ENCODE peak calls at places on chromosome 14, in four cellular contexts. Z is foreskin fibroblast, L is PC-9, Q is mucosa of descending colon. N is an unnamed sample.

GRCh38 chr14:20343855-20344205 is 395 bp downstream of the PARP2 start:
- DNase-seq in Z (peak; percentile 55), L (no peak), Q (no peak), N (no peak)

GRCh38 chr14:73785834-73786631 is 65.6 kb upstream of the PTGR2 start:
- DNase-seq in Z (peak; percentile 97), L (peak; percentile 85), Q (peak; percentile 87), N (no peak)

GRCh38 chr14:24351517-24351916 is 11.7 kb upstream of the RIPK3 start:
- DNase-seq in Z (peak; percentile 85), L (peak; percentile 45), Q (no peak), N (no peak)

GRCh38 chr14:30322819-30323218 is 236.1 kb upstream of the G2E3 start:
- DNase-seq in Z (no peak), L (no peak), Q (no peak), N (no peak)

GRCh38 chr14:21347201-21347600 is 36.6 kb downstream of the SUPT16H start:
- DNase-seq in Z (peak; percentile 7), L (no peak), Q (no peak), N (no peak)

GRCh38 chr14:22882529-22883190 is 362 bp upstream of the REM2 start:
- DNase-seq in Z (peak; percentile 70), L (peak; percentile 36), Q (no peak), N (no peak)

GRCh38 chr14:93171366-93171765 is 13.3 kb downstream of the MOAP1 start:
- DNase-seq in Z (no peak), L (peak; percentile 78), Q (no peak), N (no peak)

GRCh38 chr14:44162197-44162596 is 344.9 kb downstream of the FSCB start:
- DNase-seq in Z (no peak), L (no peak), Q (no peak), N (no peak)

GRCh38 chr14:94193776-94194175 is 19.7 kb downstream of the PPP4R4 start:
- DNase-seq in Z (no peak), L (no peak), Q (no peak), N (no peak)

DNA sequence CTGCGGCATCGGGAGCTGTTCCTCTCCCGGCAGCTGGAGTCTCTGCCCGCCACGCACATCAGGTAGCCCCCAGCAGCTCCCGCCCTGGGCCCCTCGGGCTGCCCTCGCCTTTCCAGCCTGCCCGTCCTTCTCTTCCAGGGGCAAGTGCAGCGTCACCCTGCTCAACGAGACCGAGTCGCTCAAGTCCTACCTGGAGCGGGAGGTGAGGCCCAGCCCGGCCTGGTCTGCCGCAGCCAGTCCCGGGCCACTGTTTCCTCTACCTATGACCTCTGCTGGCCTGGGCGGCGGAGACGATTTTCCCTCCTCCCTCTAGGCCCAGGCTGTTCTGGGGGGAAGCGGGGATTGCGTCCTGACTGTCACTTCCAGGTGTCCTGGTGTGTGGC is 24.5 kb upstream of the CRIP2 start:
- DNase-seq in Z (no peak), L (no peak), Q (peak; percentile 35), N (no peak)
- H3K4me3 ChIP-seq in Z (no peak overlapping the region), L (no peak overlapping the region), Q (no peak overlapping the region), N (no peak overlapping the region)

DNA sequence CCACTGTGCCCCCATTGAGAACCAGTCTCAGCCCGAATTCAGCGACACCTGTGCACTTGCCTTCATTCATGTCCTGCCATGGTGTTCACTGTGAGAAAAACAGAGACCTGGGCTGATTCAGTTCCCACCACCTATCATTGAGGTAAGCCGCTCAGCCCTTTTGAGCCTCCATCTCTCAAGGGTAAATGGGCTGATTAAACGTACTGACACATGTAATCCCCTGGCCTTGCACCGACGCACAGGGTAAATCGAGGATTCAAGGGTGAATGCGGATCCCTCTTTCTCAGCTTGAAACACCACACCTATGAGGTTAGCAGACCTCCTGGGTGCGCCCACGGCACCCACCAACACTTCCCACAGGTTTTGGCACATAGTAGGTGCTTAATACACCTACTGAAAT is 69.7 kb downstream of the C14orf132 start:
- DNase-seq in Z (no peak), L (no peak), Q (no peak), N (no peak)
- H3K4me3 ChIP-seq in Z (no peak overlapping the region), L (no peak overlapping the region), Q (no peak overlapping the region), N (no peak overlapping the region)

GRCh38 chr14:42944284-42944683 is 1337.6 kb downstream of the LRFN5 start:
- DNase-seq in Z (peak; percentile 28), L (no peak), Q (no peak), N (no peak)
- H3K4me3 ChIP-seq in Z (no peak overlapping the region), L (no peak overlapping the region), Q (no peak overlapping the region), N (no peak overlapping the region)

GRCh38 chr14:67411820-67412421 is at the start of gene PLEK2:
- DNase-seq in Z (peak; percentile 60), L (peak; percentile 82), Q (peak; percentile 90), N (no peak)
- H3K4me3 ChIP-seq in Z (peak within 1 kb of the TSS; percentile 53), L (peak within 1 kb of the TSS; percentile 68), Q (peak within 1 kb of the TSS; percentile 17), N (no peak within 1 kb of the TSS)

DNA sequence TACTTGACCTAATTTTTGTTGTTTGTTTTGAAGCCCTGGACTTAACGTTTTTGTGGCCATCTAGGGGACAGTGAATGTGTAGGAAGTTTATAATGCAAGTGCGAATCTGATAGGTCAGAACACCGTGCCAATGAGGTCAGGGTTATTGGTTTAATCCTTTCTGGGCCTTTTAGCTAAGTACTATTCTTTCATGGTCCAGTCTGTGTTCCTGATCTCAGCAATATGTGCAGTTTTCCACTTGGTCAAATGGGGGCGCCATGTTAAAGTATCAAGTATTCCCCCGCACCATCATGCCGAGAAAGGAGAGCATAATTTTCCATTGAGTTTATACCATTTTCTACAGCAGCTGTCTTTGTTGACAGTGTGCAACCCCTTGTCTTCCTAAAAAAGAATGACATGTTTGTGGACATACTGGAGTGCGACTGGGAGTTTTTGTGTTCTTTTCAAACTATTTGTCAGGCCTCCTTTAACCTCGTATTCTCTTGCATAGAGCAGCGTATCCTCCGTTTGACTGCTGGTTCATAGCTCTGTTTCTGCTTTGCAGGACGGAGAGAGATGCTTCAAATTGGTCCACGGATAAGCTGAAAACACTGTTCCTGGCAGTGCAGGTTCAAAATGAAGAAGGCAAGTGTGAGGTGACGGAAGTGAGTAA is 1.3 kb downstream of the AHSA1 start:
- DNase-seq in Z (peak; percentile 85), L (peak; percentile 66), Q (no peak), N (peak; percentile 43)
- H3K4me3 ChIP-seq in Z (peak overlapping the region; percentile 81), L (peak overlapping the region; percentile 73), Q (peak overlapping the region; percentile 94), N (peak overlapping the region; percentile 94)

GRCh38 chr14:61470954-61471279 is 149.5 kb downstream of the PRKCH start:
- DNase-seq in Z (no peak), L (no peak), Q (no peak), N (no peak)

GRCh38 chr14:61471297-61471980 is 150.1 kb downstream of the PRKCH start:
- DNase-seq in Z (no peak), L (no peak), Q (no peak), N (no peak)

GRCh38 chr14:61468063-61468825 is 146.9 kb downstream of the PRKCH start:
- DNase-seq in Z (no peak), L (no peak), Q (no peak), N (no peak)

GRCh38 chr14:61470261-61470953 is 149.0 kb downstream of the PRKCH start:
- DNase-seq in Z (peak; percentile 97), L (peak; percentile 67), Q (no peak), N (no peak)

GRCh38 chr14:61469771-61470170 is 148.4 kb downstream of the PRKCH start:
- DNase-seq in Z (no peak), L (no peak), Q (no peak), N (no peak)
- H3K4me3 ChIP-seq in Z (no peak overlapping the region), L (no peak overlapping the region), Q (no peak overlapping the region), N (no peak overlapping the region)

GRCh38 chr14:88492272-88493089 is 62.3 kb downstream of the PTPN21 start:
- DNase-seq in Z (peak; percentile 86), L (no peak), Q (no peak), N (peak; percentile 42)

GRCh38 chr14:88490168-88490567 is 64.6 kb downstream of the PTPN21 start:
- DNase-seq in Z (no peak), L (no peak), Q (no peak), N (no peak)

GRCh38 chr14:88493392-88494185 is 61.2 kb downstream of the PTPN21 start:
- DNase-seq in Z (no peak), L (no peak), Q (no peak), N (no peak)

GRCh38 chr14:88488897-88489296 is 65.9 kb downstream of the PTPN21 start:
- DNase-seq in Z (no peak), L (no peak), Q (no peak), N (no peak)

GRCh38 chr14:88488081-88488480 is 66.7 kb downstream of the PTPN21 start:
- DNase-seq in Z (no peak), L (no peak), Q (no peak), N (no peak)
- H3K4me3 ChIP-seq in Z (no peak overlapping the region), L (no peak overlapping the region), Q (no peak overlapping the region), N (no peak overlapping the region)

GRCh38 chr14:49970474-49971147 is 77.7 kb downstream of the ARF6 start:
- DNase-seq in Z (peak; percentile 84), L (no peak), Q (no peak), N (no peak)
- H3K4me3 ChIP-seq in Z (no peak overlapping the region), L (no peak overlapping the region), Q (no peak overlapping the region), N (no peak overlapping the region)

DNA sequence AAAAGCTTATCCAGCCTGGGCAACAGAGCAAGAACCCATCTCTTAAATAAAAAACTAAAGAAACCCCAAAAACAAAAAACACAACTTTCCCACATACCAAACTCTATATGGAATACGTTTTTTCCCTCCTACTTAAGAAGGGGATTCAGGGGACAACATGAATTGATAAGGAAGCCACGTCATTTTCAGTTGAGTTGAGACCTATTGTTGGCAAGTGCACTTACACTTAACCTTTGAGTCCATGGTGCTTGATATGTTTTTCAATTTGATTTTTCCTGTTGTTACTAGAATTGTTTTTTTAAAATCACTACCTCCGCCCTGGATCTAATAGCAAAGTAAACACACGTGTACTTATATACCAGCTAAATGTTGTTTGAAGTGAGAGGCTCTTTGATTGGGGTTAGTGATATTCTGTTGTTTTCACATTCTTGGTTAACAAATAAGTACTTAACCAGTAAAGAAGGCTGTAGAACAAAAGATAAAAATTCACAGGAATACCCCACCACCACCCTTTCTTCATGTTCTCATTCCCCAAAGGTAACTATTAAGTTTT is 2.0 kb downstream of the FAM177A1 start:
- DNase-seq in Z (no peak), L (no peak), Q (no peak), N (no peak)
- H3K4me3 ChIP-seq in Z (no peak overlapping the region), L (no peak overlapping the region), Q (no peak overlapping the region), N (no peak overlapping the region)

N was measured in GM12864.